ENCODE peak calls at places on chromosome 11, in eight cellular contexts. B, U, O, Z, W, J, E and I are unnamed samples.

GRCh38 chr11:130924750-130925149 is 8.5 kb upstream of the SNX19 start:
- DNase-seq in Z (no peak), E (no peak), J (no peak), O (no peak), U (no peak), B (no peak), W (no peak), I (no peak)

GRCh38 chr11:29263971-29264682 is 752.7 kb downstream of the KCNA4 start:
- DNase-seq in E (no peak), B (no peak), U (no peak), O (no peak), Z (no peak), J (no peak), W (peak; percentile 35), I (no peak)

GRCh38 chr11:126132319-126132718 is 69.7 kb upstream of the CDON start:
- DNase-seq in B (no peak), O (no peak), W (peak; percentile 69), Z (no peak), J (no peak), U (no peak), E (peak; percentile 50), I (peak; percentile 53)

GRCh38 chr11:115613986-115614625 is 109.9 kb upstream of the CADM1 start:
- DNase-seq in Z (no peak), W (peak; percentile 58), E (peak; percentile 15), B (no peak), O (no peak), U (no peak), J (no peak), I (no peak)

GRCh38 chr11:43879789-43880639 is 617 bp upstream of the ALKBH3 start:
- DNase-seq in O (no peak), Z (no peak), U (no peak), J (peak; percentile 21), B (no peak), W (no peak), E (no peak), I (no peak)

GRCh38 chr11:1171223-1171984 is 13.7 kb downstream of the MUC5AC start:
- DNase-seq in B (no peak), J (no peak), O (no peak), U (no peak), Z (no peak), E (no peak), W (no peak), I (no peak)

GRCh38 chr11:43868852-43869567 is 11.6 kb upstream of the ALKBH3 start:
- DNase-seq in B (peak; percentile 30), E (no peak), O (no peak), W (peak; percentile 92), Z (no peak), U (no peak), J (peak; percentile 58), I (no peak)

GRCh38 chr11:21888814-21889213 is 304.1 kb upstream of the ANO5 start:
- DNase-seq in O (no peak), J (no peak), W (no peak), Z (no peak), U (no peak), E (no peak), B (no peak), I (no peak)

GRCh38 chr11:110044226-110044968 is 48.8 kb upstream of the ZC3H12C start:
- DNase-seq in Z (no peak), U (no peak), J (no peak), E (no peak), W (no peak), B (no peak), O (peak; percentile 18), I (no peak)

GRCh38 chr11:78535027-78535426 is 39.6 kb downstream of the NARS2 start:
- DNase-seq in E (no peak), O (no peak), W (no peak), U (no peak), Z (no peak), B (no peak), J (no peak), I (no peak)

GRCh38 chr11:107999759-108000455 is 8.8 kb upstream of the CUL5 start:
- DNase-seq in O (no peak), J (peak; percentile 18), E (no peak), U (peak; percentile 38), W (peak; percentile 36), B (no peak), Z (no peak), I (no peak)

GRCh38 chr11:103898577-103899336 is 137.7 kb upstream of the DDI1 start:
- DNase-seq in W (no peak), B (no peak), U (no peak), E (no peak), J (no peak), Z (no peak), O (no peak), I (no peak)

GRCh38 chr11:46290021-46290420 is 12.6 kb downstream of the CREB3L1 start:
- DNase-seq in U (no peak), Z (no peak), O (peak; percentile 53), W (no peak), E (no peak), J (no peak), B (no peak), I (no peak)

GRCh38 chr11:44085330-44085729 is 10.1 kb upstream of the EXT2 start:
- DNase-seq in U (no peak), Z (no peak), O (no peak), E (no peak), B (no peak), W (no peak), J (no peak), I (no peak)

GRCh38 chr11:121494355-121495099 is 41.8 kb upstream of the SORL1-AS1 start:
- DNase-seq in O (no peak), U (no peak), J (no peak), W (no peak), E (no peak), Z (no peak), B (no peak), I (no peak)

GRCh38 chr11:27619039-27619438 is 81.2 kb downstream of the BDNF start:
- DNase-seq in W (peak; percentile 38), J (no peak), U (no peak), Z (no peak), E (no peak), B (no peak), O (no peak), I (no peak)

GRCh38 chr11:46015941-46016340 is 93.5 kb downstream of the LARGE2 start:
- DNase-seq in E (no peak), Z (no peak), B (no peak), O (no peak), W (no peak), J (no peak), U (no peak), I (no peak)

GRCh38 chr11:34278175-34278574 is 79.6 kb downstream of the ABTB2 start:
- DNase-seq in B (no peak), U (no peak), E (no peak), J (no peak), Z (no peak), W (no peak), O (no peak), I (no peak)

DNA sequence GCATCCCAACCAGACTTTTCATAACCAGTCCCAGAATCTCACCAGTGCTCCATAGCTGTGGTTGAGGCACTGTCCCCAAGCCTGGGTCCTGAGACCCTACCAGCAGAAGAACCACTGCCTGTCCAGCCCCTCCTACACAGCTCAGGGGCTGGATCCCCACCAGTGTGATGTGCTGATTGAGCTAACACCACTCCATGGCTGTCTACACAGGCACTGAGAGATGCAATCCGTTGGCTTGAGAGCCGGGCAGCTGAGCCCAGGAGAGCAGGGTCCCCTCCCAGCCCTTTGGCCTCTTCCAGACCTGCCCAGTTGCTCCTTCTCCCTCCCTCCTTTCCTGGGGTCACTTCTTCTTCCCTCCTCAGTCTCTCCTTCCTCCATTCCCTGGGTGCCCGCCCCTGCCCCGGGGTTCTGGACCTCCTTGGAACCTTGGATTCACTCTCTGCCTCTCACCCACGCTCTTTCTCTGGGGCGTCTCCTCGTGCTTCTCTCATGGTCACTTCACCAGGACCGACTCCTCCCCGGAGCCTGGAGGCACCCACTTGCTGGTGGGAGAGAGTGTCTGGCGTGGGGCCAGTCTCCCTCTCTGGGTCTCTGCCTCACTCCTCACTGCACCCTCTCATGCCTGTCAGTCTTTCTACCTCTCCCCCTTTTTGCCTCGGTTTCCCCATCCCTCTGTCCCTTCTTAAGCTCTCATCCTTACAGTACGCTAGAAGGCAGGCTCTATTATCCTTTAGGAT is 705 bp upstream of the SCYL1 start:
- DNase-seq in U (no peak), O (peak; percentile 81), Z (no peak), B (no peak), W (peak; percentile 71), E (no peak), J (no peak), I (peak; percentile 52)
- H3K27ac ChIP-seq in U (no peak overlapping the region), O (peak overlapping the region; percentile 53), Z (peak overlapping the region; percentile 68), B (peak overlapping the region; percentile 56), W (peak overlapping the region; percentile 65), E (peak overlapping the region; percentile 60), J (peak overlapping the region; percentile 33), I (peak overlapping the region; percentile 73)

DNA sequence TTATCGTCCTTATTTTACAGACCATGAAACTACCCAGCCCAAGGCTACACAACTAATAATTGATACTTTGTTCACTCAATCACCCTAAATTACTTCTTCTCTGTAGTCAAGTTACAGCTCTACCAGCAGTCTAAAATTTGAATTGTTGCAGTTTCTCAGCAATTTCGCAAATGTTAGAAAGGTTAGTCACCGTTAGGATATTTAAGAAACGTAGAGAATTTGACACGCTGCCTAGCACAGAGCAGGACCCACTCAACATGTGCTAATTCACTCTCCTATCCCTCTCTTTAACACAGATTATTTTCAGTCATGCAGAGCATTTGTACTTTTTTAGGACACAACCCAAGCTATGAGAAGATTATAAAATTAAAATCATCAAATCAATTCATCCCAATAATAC is 771.1 kb upstream of the LUZP2 start:
- DNase-seq in B (no peak), Z (no peak), U (no peak), E (no peak), O (no peak), W (peak; percentile 44), J (no peak), I (no peak)
- H3K27ac ChIP-seq in B (no peak overlapping the region), Z (no peak overlapping the region), U (no peak overlapping the region), E (no peak overlapping the region), O (no peak overlapping the region), W (no peak overlapping the region), J (no peak overlapping the region), I (no peak overlapping the region)

GRCh38 chr11:9386086-9386485 is 1.6 kb downstream of the IPO7 start:
- DNase-seq in U (no peak), B (no peak), Z (no peak), E (no peak), J (no peak), W (peak; percentile 53), O (no peak), I (no peak)
- H3K27ac ChIP-seq in U (no peak overlapping the region), B (no peak overlapping the region), Z (peak overlapping the region; percentile 97), E (peak overlapping the region; percentile 99), J (no peak overlapping the region), W (peak overlapping the region; percentile 93), O (no peak overlapping the region), I (peak overlapping the region; percentile 97)

DNA sequence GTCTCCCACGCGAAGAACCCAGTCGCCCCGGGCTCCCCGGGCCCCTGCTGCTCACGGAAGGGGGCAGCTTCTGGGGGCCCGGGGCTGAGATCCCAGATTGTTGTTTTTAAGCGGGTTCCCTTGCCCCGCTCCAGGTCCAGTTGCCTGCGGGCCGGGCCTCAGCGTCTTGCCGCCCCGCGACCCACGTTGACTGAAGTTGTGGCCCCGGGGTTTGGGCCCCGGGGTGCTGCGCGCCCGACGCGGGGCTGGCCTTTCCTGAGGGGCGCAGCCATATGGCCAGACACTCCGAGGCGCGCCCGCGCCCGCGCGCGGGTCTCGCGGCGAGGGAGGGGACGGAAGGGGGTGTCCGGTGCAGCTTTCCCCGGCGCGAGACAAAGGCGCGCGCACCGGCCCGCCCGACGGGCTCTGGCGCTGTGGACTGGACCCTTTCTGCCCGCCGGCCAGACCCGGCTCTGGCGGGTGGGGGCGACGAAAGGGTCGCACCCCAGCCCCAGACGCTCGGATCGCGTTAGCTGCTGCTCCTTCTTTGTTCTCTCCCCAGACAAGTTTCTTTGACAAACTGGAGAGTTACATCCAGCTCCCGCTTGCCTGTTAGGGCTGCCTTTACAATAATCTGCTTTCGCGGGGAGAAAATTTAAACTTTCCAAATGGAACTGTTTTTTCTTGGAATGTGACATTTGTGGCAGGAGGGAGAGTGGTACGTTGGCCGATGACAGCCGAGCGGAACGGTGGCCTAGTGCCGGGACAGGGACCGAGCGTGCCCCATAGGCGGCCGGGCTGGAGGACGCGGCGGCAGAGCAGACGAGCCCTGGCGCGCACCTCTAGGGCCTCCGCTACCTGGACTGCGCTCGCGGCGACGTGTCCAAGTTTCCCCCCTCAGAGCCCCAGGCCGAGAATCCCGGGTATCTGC is 701 bp downstream of the AMOTL1 start:
- DNase-seq in Z (peak; percentile 68), U (peak; percentile 46), E (peak; percentile 55), B (no peak), O (peak; percentile 67), W (peak; percentile 63), J (no peak), I (peak; percentile 55)
- H3K27ac ChIP-seq in Z (peak overlapping the region; percentile 96), U (peak overlapping the region; percentile 67), E (peak overlapping the region; percentile 99), B (no peak overlapping the region), O (peak overlapping the region; percentile 47), W (peak overlapping the region; percentile 77), J (peak overlapping the region; percentile 21), I (peak overlapping the region; percentile 93)